ENCODE peak calls at places on chromosomes 6 and 20, in four cellular contexts. One of them, this sample, is unnamed.
A peak's percentile ranks its signal among the peaks of the same experiment; 100 is the strongest.

GRCh38 chr6:129104131-129104530 is 221.2 kb downstream of the LAMA2 start:
- DNase-seq in HCT116: no peak
- DNase-seq in K562: no peak
- DNase-seq in HepG2: no peak
- DNase-seq in this sample: no peak

GRCh38 chr20:51195419-51195901 is 172.6 kb upstream of the KCNG1 start:
- DNase-seq in HCT116: no peak
- DNase-seq in K562: peak; percentile 41
- DNase-seq in HepG2: no peak
- DNase-seq in this sample: no peak

GRCh38 chr6:54060286-54060685 is 51.0 kb upstream of the MLIP start:
- DNase-seq in HCT116: no peak
- DNase-seq in K562: no peak
- DNase-seq in HepG2: no peak
- DNase-seq in this sample: no peak

GRCh38 chr6:148085651-148086321 is 256.9 kb upstream of the SASH1 start:
- DNase-seq in HCT116: no peak
- DNase-seq in K562: no peak
- DNase-seq in HepG2: no peak
- DNase-seq in this sample: no peak

GRCh38 chr6:136289327-136289578 is 393 bp downstream of the BCLAF1 start:
- DNase-seq in HCT116: peak; percentile 76
- DNase-seq in K562: peak; percentile 98
- DNase-seq in HepG2: peak; percentile 90
- DNase-seq in this sample: peak; percentile 45

GRCh38 chr6:18126116-18126515 is 3.6 kb upstream of the NHLRC1 start:
- DNase-seq in HCT116: no peak
- DNase-seq in K562: peak; percentile 13
- DNase-seq in HepG2: no peak
- DNase-seq in this sample: no peak

GRCh38 chr6:24313477-24314141 is 44.2 kb downstream of the DCDC2 start:
- DNase-seq in HCT116: no peak
- DNase-seq in K562: no peak
- DNase-seq in HepG2: peak; percentile 93
- DNase-seq in this sample: no peak

GRCh38 chr20:3203315-3204123 is 963 bp downstream of the DDRGK1 start:
- DNase-seq in HCT116: no peak
- DNase-seq in K562: peak; percentile 58
- DNase-seq in HepG2: peak; percentile 50
- DNase-seq in this sample: no peak

GRCh38 chr6:8982659-8983058 is 547.3 kb upstream of the SLC35B3 start:
- DNase-seq in HCT116: no peak
- DNase-seq in K562: no peak
- DNase-seq in HepG2: no peak
- DNase-seq in this sample: no peak

GRCh38 chr6:53959717-53960116 is 151.5 kb upstream of the MLIP start:
- DNase-seq in HCT116: no peak
- DNase-seq in K562: no peak
- DNase-seq in HepG2: no peak
- DNase-seq in this sample: no peak

GRCh38 chr20:57224641-57225138 is 41.8 kb downstream of the BMP7 start:
- DNase-seq in HCT116: no peak
- DNase-seq in K562: no peak
- DNase-seq in HepG2: no peak
- DNase-seq in this sample: no peak

GRCh38 chr6:68757821-68758220 is 122.7 kb downstream of the ADGRB3 start:
- DNase-seq in HCT116: no peak
- DNase-seq in K562: no peak
- DNase-seq in HepG2: no peak
- DNase-seq in this sample: no peak

GRCh38 chr6:1136415-1136774 is 175.5 kb upstream of the FOXQ1 start:
- DNase-seq in HCT116: no peak
- DNase-seq in K562: no peak
- DNase-seq in HepG2: no peak
- DNase-seq in this sample: no peak

GRCh38 chr6:144896296-144896695 is 611.2 kb downstream of the UTRN start:
- DNase-seq in HCT116: no peak
- DNase-seq in K562: no peak
- DNase-seq in HepG2: no peak
- DNase-seq in this sample: no peak

GRCh38 chr20:46698788-46699187 is 9.5 kb upstream of the TP53RK start:
- DNase-seq in HCT116: no peak
- DNase-seq in K562: no peak
- DNase-seq in HepG2: peak; percentile 56
- DNase-seq in this sample: no peak

GRCh38 chr6:109513571-109514071 is 30.6 kb upstream of the ZBTB24 start:
- DNase-seq in HCT116: no peak
- DNase-seq in K562: no peak
- DNase-seq in HepG2: no peak
- DNase-seq in this sample: no peak

GRCh38 chr6:84645563-84646266 is 118.7 kb downstream of the TBX18 start:
- DNase-seq in HCT116: no peak
- DNase-seq in K562: no peak
- DNase-seq in HepG2: no peak
- DNase-seq in this sample: no peak

GRCh38 chr6:103255132-103255531 is 1604.6 kb downstream of the HACE1 start:
- DNase-seq in HCT116: no peak
- DNase-seq in K562: no peak
- DNase-seq in HepG2: no peak
- DNase-seq in this sample: no peak

GRCh38 chr6:65170273-65170672 is 536.8 kb downstream of the EYS start:
- DNase-seq in HCT116: no peak
- DNase-seq in K562: no peak
- DNase-seq in HepG2: no peak
- DNase-seq in this sample: no peak

GRCh38 chr6:34865107-34865506 is 22.7 kb downstream of the TAF11 start:
- DNase-seq in HCT116: no peak
- DNase-seq in K562: peak; percentile 83
- DNase-seq in HepG2: no peak
- DNase-seq in this sample: no peak

GRCh38 chr6:170068496-170068895 is 222.4 kb downstream of the DLL1 start:
- DNase-seq in HCT116: no peak
- DNase-seq in K562: no peak
- DNase-seq in HepG2: no peak
- DNase-seq in this sample: no peak

GRCh38 chr20:23200413-23200812 is 114.3 kb upstream of the CD93 start:
- DNase-seq in HCT116: no peak
- DNase-seq in K562: no peak
- DNase-seq in HepG2: no peak
- DNase-seq in this sample: no peak

GRCh38 chr6:4870821-4871494 is 94.8 kb downstream of the CDYL start:
- DNase-seq in HCT116: no peak
- DNase-seq in K562: no peak
- DNase-seq in HepG2: no peak
- DNase-seq in this sample: no peak

GRCh38 chr20:20312562-20312961 is 55.3 kb upstream of the INSM1 start:
- DNase-seq in HCT116: no peak
- DNase-seq in K562: no peak
- DNase-seq in HepG2: no peak
- DNase-seq in this sample: no peak

GRCh38 chr6:170344631-170345576 is 38.3 kb downstream of the FAM120B start:
- DNase-seq in HCT116: peak; percentile 54
- DNase-seq in K562: peak; percentile 32
- DNase-seq in HepG2: peak; percentile 55
- DNase-seq in this sample: no peak

GRCh38 chr6:97497713-97498331 is 214.8 kb upstream of the MMS22L start:
- DNase-seq in HCT116: peak; percentile 49
- DNase-seq in K562: peak; percentile 57
- DNase-seq in HepG2: peak; percentile 59
- DNase-seq in this sample: peak; percentile 43

DNA sequence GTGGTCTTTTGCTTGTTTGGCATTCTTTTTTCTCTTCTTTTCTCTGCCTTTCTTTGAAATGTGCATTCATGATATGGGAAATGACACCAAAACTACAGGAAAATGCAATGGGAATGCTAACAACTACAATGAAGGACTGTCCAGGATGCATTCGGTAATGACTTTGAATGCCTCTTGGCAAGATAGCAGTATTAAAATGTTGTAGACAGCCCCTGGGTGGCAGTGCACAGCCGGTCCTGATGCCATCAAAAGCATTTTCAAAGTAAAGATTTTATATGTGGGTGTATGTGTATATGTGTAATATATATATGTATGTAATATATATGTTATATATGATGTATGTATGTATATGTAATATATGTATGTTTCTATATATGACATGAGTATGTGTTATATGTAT is 218.9 kb upstream of the MMS22L start:
- DNase-seq in HCT116: no peak
- DNase-seq in K562: no peak
- DNase-seq in HepG2: no peak
- DNase-seq in this sample: no peak
- H3K4me1 ChIP-seq in HCT116: no peaks in the 10 kb centered on the region
- H3K4me1 ChIP-seq in K562: no peaks in the 10 kb centered on the region
- H3K4me1 ChIP-seq in HepG2: no peaks in the 10 kb centered on the region
- H3K4me1 ChIP-seq in this sample: no peaks in the 10 kb centered on the region

GRCh38 chr20:5044075-5044620 is 42.8 kb upstream of the SLC23A2 start:
- DNase-seq in HCT116: no peak
- DNase-seq in K562: no peak
- DNase-seq in HepG2: no peak
- DNase-seq in this sample: no peak

GRCh38 chr20:5039255-5039657 is 37.9 kb upstream of the SLC23A2 start:
- DNase-seq in HCT116: no peak
- DNase-seq in K562: no peak
- DNase-seq in HepG2: no peak
- DNase-seq in this sample: no peak

GRCh38 chr20:5040345-5040744 is 39.0 kb upstream of the SLC23A2 start:
- DNase-seq in HCT116: no peak
- DNase-seq in K562: no peak
- DNase-seq in HepG2: no peak
- DNase-seq in this sample: no peak

GRCh38 chr20:5039889-5040288 is 38.6 kb upstream of the SLC23A2 start:
- DNase-seq in HCT116: no peak
- DNase-seq in K562: no peak
- DNase-seq in HepG2: no peak
- DNase-seq in this sample: no peak

GRCh38 chr20:5041433-5041832 is 40.1 kb upstream of the SLC23A2 start:
- DNase-seq in HCT116: no peak
- DNase-seq in K562: no peak
- DNase-seq in HepG2: no peak
- DNase-seq in this sample: no peak
- TF ChIP-seq TCF7L2 in HCT116: no peak
- TF ChIP-seq TCF7L2 in K562: no peak
- TF ChIP-seq TCF7L2 in HepG2: no peak
- TF ChIP-seq TCF7L2 in this sample: no peak

DNA sequence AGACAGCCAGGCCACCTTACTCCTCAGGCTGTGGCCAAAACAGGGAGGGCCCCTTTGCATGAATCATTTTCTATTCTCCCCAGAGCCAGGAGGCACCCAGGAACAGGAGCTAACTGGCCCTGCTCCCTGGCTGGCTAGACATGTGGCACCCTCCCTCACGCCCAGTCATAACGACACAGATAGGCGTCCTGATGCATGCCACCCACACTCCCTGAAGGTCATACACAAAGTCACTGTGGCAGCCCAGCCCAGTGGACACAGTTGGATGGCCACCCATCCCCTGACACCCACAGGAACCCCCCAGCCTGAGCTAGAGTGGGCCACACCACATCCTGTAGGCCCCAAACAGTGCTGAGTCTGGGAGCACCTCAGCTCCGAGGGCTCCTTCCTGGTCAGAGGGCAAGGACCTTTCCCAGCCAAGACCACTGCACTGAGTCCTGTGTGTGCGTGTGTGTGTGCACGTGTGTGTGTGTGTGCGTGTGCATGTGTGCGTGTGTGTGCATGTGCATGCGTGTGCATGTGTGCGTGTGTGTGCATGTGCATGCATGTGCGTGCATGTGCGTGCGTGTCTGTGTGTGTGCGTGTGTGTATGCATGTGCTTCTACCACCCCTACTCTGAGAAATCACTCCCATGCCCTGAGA is 21.6 kb downstream of the TFEB start:
- DNase-seq in HCT116: no peak
- DNase-seq in K562: no peak
- DNase-seq in HepG2: no peak
- DNase-seq in this sample: no peak
- H3K4me1 ChIP-seq in HCT116: peaks cover 41% of the 10 kb centered on the region
- H3K4me1 ChIP-seq in K562: peaks cover 14% of the 10 kb centered on the region
- H3K4me1 ChIP-seq in HepG2: peaks cover 7% of the 10 kb centered on the region
- H3K4me1 ChIP-seq in this sample: peaks cover 24% of the 10 kb centered on the region

DNA sequence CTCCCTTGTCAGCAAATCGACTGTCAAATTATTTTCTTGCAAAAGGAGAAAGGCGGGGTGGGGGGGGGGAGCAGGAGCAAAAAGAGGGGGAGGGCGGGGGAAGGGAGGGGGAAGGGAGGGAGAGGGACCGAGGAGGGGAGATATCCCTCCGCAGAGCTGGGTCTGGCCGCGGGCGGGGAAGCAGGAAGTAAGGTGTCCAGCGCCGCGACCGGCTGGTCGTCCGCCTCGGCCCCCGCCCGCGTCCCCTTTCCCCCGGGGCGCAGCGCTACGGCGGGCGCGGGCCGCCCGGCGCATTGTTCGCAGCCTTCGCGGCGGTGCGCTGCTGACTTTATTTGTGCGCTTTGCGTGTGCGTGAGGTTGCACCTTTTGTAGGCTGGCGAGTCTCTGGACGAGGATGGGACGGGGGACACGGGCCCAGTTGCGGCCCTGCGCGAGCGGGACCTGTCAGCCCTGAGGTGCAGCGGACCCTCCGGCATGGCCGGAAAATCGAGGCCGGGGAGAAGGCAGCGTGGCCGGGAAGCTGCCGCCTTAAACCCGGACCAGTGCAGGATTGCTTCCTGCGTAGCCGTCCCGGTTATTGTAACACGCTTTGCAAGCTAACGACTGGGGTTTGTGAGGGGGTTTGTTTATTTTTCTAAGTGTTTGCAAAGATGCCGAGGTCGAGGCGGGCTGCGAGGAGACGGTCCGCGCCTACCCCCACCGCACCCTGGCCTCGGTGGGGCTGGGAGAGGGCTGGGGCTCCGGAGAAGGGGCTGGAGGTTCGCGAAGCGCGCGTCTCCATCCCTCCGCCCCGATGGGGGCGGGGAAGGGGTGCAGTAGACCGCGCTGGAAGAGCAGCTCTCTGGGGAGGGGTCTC is 673 bp upstream of the TRERF1 start:
- DNase-seq in HCT116: peak; percentile 60
- DNase-seq in K562: peak; percentile 59
- DNase-seq in HepG2: no peak
- DNase-seq in this sample: no peak
- TF ChIP-seq TCF7L2 in HCT116: no peak
- TF ChIP-seq TCF7L2 in K562: no peak
- TF ChIP-seq TCF7L2 in HepG2: no peak
- TF ChIP-seq TCF7L2 in this sample: no peak

GRCh38 chr20:53579581-53580375 is 13.9 kb downstream of the ZNF217 start:
- DNase-seq in HCT116: no peak
- DNase-seq in K562: peak; percentile 37
- DNase-seq in HepG2: peak; percentile 99
- DNase-seq in this sample: no peak

GRCh38 chr20:53582574-53583351 is 10.9 kb downstream of the ZNF217 start:
- DNase-seq in HCT116: no peak
- DNase-seq in K562: no peak
- DNase-seq in HepG2: peak; percentile 86
- DNase-seq in this sample: no peak

GRCh38 chr20:53580376-53581111 is 13.1 kb downstream of the ZNF217 start:
- DNase-seq in HCT116: no peak
- DNase-seq in K562: no peak
- DNase-seq in HepG2: no peak
- DNase-seq in this sample: no peak

GRCh38 chr20:53579266-53579580 is 14.4 kb downstream of the ZNF217 start:
- DNase-seq in HCT116: no peak
- DNase-seq in K562: no peak
- DNase-seq in HepG2: no peak
- DNase-seq in this sample: no peak

GRCh38 chr20:53581444-53582311 is 12.0 kb downstream of the ZNF217 start:
- DNase-seq in HCT116: no peak
- DNase-seq in K562: no peak
- DNase-seq in HepG2: no peak
- DNase-seq in this sample: no peak
- H3K4me1 ChIP-seq in HCT116: peaks cover 17% of the 10 kb centered on the region
- H3K4me1 ChIP-seq in K562: peaks cover 8% of the 10 kb centered on the region
- H3K4me1 ChIP-seq in HepG2: peaks cover 93% of the 10 kb centered on the region
- H3K4me1 ChIP-seq in this sample: peaks cover 61% of the 10 kb centered on the region

This sample was measured in Panc1.